ENCODE peak calls at places on chromosomes 7 and 10, in four cellular contexts. One of them, this sample, is unnamed.
A peak's percentile ranks its signal among the peaks of the same experiment; 100 is the strongest.

GRCh38 chr7:12090757-12091134 is 120.3 kb upstream of the TMEM106B start:
- DNase-seq in HepG2: no peak
- DNase-seq in GM12878: no peak
- DNase-seq in SK-N-SH: peak; percentile 32
- DNase-seq in this sample: no peak

GRCh38 chr10:6351540-6351939 is 148.8 kb downstream of the PFKFB3 start:
- DNase-seq in HepG2: no peak
- DNase-seq in SK-N-SH: no peak
- DNase-seq in GM12878: no peak
- DNase-seq in this sample: no peak

GRCh38 chr7:1225462-1226154 is 7.1 kb upstream of the UNCX start:
- DNase-seq in GM12878: no peak
- DNase-seq in SK-N-SH: peak; percentile 95
- DNase-seq in HepG2: no peak
- DNase-seq in this sample: peak; percentile 50

GRCh38 chr7:82521906-82522445 is 78.4 kb upstream of the CACNA2D1 start:
- DNase-seq in SK-N-SH: no peak
- DNase-seq in GM12878: no peak
- DNase-seq in HepG2: no peak
- DNase-seq in this sample: no peak

GRCh38 chr10:127349737-127350136 is 153.3 kb upstream of the INSYN2A start:
- DNase-seq in GM12878: no peak
- DNase-seq in HepG2: no peak
- DNase-seq in SK-N-SH: no peak
- DNase-seq in this sample: no peak

GRCh38 chr7:139995034-139995915 is 67.5 kb downstream of the PARP12 start:
- DNase-seq in GM12878: no peak
- DNase-seq in SK-N-SH: no peak
- DNase-seq in HepG2: no peak
- DNase-seq in this sample: no peak

GRCh38 chr7:86720306-86720705 is 76.6 kb downstream of the GRM3 start:
- DNase-seq in GM12878: no peak
- DNase-seq in HepG2: no peak
- DNase-seq in SK-N-SH: no peak
- DNase-seq in this sample: no peak

GRCh38 chr10:48634198-48634983 is 29.5 kb upstream of the ARHGAP22 start:
- DNase-seq in HepG2: no peak
- DNase-seq in SK-N-SH: no peak
- DNase-seq in GM12878: peak; percentile 91
- DNase-seq in this sample: no peak

GRCh38 chr10:43958071-43958432 is 309.4 kb upstream of the ZNF32 start:
- DNase-seq in GM12878: no peak
- DNase-seq in SK-N-SH: no peak
- DNase-seq in HepG2: no peak
- DNase-seq in this sample: no peak

GRCh38 chr10:43942096-43942885 is 293.6 kb upstream of the ZNF32 start:
- DNase-seq in HepG2: no peak
- DNase-seq in GM12878: no peak
- DNase-seq in SK-N-SH: peak; percentile 41
- DNase-seq in this sample: no peak

GRCh38 chr10:21078410-21079329 is 181.6 kb upstream of the NEBL start:
- DNase-seq in HepG2: peak; percentile 61
- DNase-seq in GM12878: no peak
- DNase-seq in SK-N-SH: peak; percentile 63
- DNase-seq in this sample: peak; percentile 35

DNA sequence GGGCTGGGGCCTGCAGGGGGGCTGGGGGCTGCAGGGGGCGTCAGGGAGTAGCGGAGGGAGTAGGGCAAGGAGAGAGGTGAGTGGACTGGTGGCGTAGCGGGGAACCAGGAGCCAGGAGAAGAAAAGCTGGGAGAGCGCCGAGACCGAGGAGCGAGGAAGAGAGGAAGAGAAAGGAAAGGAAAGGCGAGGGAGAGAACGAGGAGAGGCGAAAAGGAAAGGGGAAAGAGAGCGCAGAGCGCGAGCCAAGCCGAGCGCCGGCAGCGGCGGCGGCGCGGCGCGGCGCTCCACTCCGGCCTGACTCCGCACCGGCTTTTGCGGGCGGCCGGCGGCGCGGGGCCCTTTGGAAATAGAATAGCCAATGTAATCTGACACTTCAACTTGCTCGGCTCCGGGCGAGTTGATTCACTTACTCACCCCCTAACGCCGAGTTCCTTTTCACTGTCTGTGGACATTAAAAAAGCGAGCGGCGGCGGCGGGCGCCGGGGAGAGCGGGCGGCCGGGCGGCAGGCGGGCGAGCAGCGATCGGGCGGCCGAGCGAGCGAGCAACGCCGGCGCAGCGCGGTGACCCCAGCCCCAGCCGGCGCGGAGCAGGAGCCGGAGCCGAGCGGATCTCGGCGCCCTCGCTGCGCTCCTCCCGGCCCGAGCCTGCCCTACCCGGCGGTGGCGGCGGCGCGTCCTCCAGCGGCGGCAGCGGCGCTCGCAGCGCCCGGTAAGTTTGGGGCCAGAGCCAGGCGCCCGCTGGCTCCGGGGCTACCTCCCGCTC is at the start of gene ZMIZ1:
- DNase-seq in SK-N-SH: peak; percentile 88
- DNase-seq in HepG2: peak; percentile 88
- DNase-seq in GM12878: no peak
- DNase-seq in this sample: peak; percentile 95
- TF ChIP-seq EP300 in SK-N-SH: peak; percentile 32
- TF ChIP-seq EP300 in HepG2: no peak
- TF ChIP-seq EP300 in GM12878: peak; percentile 14
- TF ChIP-seq EP300 in this sample: peak; percentile 71

GRCh38 chr7:90693939-90694338 is 97.8 kb downstream of the CDK14 start:
- DNase-seq in GM12878: no peak
- DNase-seq in SK-N-SH: no peak
- DNase-seq in HepG2: no peak
- DNase-seq in this sample: no peak
- TF ChIP-seq NFIC in GM12878: no peak
- TF ChIP-seq NFIC in SK-N-SH: no peak
- TF ChIP-seq NFIC in HepG2: no peak
- TF ChIP-seq NFIC in this sample: no peak

DNA sequence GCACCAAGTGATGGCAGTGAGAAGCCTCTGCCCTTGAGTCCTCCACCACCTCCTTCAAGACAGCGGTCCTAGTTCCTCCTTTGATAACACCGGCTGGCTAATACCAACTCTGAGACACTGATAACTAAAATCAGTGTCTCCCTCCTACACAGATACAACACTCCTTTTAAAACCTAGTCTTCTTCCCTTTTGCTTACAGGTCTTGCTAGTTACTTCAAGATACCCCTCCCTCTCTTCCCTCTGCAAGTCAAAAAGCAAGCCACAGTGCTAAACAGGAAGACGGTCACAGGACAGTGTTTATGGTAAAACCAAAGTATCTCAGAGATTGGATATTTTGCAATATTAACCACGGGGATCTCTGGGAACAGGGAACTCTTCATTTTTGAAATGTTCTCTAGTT is 4.6 kb downstream of the AKR1B1 start:
- DNase-seq in HepG2: no peak
- DNase-seq in SK-N-SH: no peak
- DNase-seq in GM12878: no peak
- DNase-seq in this sample: no peak
- TF ChIP-seq EP300 in HepG2: no peak
- TF ChIP-seq EP300 in SK-N-SH: no peak
- TF ChIP-seq EP300 in GM12878: no peak
- TF ChIP-seq EP300 in this sample: no peak

DNA sequence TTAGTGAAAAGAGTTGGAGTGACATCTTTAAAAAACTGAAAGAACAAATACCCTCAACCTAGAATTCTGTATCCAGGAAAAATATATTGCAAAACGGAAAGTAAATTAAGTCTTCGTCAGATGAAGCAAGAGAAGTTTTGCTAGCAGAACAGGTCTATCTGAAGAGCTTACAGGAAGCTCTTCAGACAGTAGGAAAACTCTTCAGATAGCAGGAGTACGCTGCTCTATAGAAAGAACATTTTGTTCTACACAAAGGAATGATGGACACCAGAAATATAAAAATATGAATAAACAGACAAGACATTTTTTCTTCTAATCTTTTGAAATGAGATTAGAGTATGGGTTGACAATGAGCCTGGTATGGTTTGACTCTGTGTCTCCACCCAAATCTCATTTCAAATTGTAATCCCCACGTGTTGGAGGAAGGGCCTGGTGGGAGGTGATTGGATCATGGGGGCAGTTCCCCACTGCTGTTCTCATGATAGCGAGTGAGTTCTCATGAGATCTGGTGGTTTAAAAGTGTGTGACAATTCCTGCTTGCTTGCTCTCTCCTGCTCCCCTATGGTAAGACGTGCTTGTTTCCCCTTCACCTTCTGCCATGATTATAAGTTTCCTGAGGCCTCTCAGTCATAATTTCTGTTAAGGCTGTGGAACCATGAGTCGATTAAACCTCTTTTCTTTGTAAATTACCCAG is 567.3 kb downstream of the AUTS2 start:
- DNase-seq in HepG2: no peak
- DNase-seq in GM12878: no peak
- DNase-seq in SK-N-SH: no peak
- DNase-seq in this sample: no peak
- TF ChIP-seq NFIC in HepG2: no peak
- TF ChIP-seq NFIC in GM12878: no peak
- TF ChIP-seq NFIC in SK-N-SH: no peak
- TF ChIP-seq NFIC in this sample: no peak

DNA sequence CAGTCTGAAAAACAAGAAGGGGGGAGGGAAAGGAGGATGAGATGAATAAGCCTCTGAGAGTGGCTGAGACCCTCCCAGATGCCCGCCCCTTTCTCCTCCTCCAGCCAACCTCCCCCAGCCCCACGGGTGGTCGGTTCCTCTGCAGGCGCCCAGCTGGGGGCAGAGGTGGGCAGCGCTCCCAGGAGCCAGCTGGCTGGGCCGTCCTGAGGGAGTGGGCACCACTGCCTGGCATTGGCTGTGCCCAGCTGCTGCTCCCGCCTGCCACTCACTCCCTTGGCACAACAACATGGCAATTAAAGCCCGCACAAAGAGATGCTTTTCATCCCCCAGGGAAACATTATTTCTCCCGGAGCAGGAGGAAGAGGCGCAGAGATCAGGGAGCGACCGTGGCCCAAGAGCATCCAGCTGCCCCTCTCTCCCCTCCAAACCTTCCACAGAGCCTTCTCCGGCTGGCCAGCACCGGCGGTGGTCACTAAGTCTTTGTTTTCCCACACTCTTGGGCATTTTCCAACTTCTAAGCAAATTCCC is 107.2 kb downstream of the SPDYE5 start:
- DNase-seq in GM12878: no peak
- DNase-seq in HepG2: no peak
- DNase-seq in SK-N-SH: peak; percentile 92
- DNase-seq in this sample: no peak
- TF ChIP-seq EP300 in GM12878: no peak
- TF ChIP-seq EP300 in HepG2: no peak
- TF ChIP-seq EP300 in SK-N-SH: no peak
- TF ChIP-seq EP300 in this sample: no peak

DNA sequence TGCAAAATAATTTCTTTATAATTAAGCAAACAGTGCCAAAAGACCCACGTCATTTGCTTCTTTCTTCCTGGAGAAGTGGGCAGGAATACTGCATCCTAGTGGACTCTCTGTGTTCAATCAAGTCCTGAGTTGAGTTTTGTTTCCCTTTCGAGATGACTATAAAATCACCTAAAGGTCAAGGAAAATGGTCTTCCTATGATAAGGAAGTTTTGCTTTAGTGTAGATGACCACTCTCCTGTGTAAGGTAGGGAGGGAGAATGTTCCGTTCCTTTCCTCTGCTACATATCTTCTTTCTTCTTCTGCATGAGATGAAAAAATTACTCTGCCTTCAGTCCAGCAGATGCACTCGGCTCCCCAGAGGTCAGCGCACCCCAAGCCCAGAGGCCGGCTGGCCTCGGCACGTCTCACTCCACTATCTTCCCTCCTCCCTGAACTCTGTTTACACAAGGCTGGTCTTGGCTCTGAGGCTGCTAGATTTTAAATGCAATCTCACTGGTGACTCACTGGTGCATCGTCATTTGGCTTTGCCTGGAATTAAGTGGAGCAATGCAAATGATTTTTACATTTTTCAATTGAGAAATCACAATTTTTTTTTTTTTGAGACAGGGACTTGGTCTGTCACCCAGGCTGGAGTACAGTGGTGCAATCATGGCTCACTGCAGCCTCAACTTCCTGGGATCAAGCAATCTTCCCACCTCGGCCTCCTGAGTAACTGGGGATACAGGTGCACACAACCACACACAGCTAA is 18.6 kb upstream of the VDAC2 start:
- DNase-seq in SK-N-SH: no peak
- DNase-seq in GM12878: no peak
- DNase-seq in HepG2: peak; percentile 78
- DNase-seq in this sample: peak; percentile 63
- TF ChIP-seq NFIC in SK-N-SH: peak; percentile 45
- TF ChIP-seq NFIC in GM12878: no peak
- TF ChIP-seq NFIC in HepG2: no peak
- TF ChIP-seq NFIC in this sample: peak; percentile 65

GRCh38 chr7:69929622-69930021 is 331.3 kb downstream of the AUTS2 start:
- DNase-seq in HepG2: no peak
- DNase-seq in GM12878: no peak
- DNase-seq in SK-N-SH: no peak
- DNase-seq in this sample: no peak

GRCh38 chr7:69935107-69935506 is 336.8 kb downstream of the AUTS2 start:
- DNase-seq in GM12878: no peak
- DNase-seq in HepG2: no peak
- DNase-seq in SK-N-SH: no peak
- DNase-seq in this sample: no peak

GRCh38 chr7:69928609-69929008 is 330.3 kb downstream of the AUTS2 start:
- DNase-seq in GM12878: no peak
- DNase-seq in SK-N-SH: no peak
- DNase-seq in HepG2: no peak
- DNase-seq in this sample: no peak

GRCh38 chr7:69934475-69934903 is 336.2 kb downstream of the AUTS2 start:
- DNase-seq in GM12878: no peak
- DNase-seq in HepG2: no peak
- DNase-seq in SK-N-SH: peak; percentile 64
- DNase-seq in this sample: no peak

DNA sequence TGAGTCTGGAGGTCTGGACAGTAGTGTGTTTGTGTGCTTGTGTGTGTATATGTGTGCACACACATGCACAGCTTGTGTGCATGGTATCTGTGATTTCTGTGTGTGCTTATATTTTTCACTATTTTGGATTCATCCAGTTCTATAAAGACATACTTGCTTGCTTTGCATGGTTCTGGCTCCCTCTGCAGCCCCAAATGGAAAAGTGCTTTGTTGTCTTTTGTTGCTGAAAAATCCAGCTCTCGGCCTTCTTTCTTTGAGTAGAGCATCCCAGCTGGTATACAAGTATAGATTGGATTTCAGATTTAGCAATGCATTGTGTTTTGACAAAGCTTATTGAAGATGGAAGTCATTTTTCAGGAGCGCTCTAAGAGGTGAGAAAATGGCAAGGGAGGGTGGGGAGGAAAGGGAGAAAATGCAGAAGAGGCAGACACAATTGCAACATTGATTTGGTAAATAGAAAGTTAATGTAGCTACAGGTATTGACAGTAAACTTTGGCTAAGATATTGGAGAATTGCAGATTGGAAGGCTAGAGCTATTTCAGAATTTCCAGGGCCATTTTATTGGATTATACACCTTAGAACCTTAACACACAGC is 333.9 kb downstream of the AUTS2 start:
- DNase-seq in HepG2: no peak
- DNase-seq in GM12878: no peak
- DNase-seq in SK-N-SH: peak; percentile 61
- DNase-seq in this sample: no peak
- TF ChIP-seq EP300 in HepG2: no peak
- TF ChIP-seq EP300 in GM12878: no peak
- TF ChIP-seq EP300 in SK-N-SH: no peak
- TF ChIP-seq EP300 in this sample: no peak

This sample was measured in K562.